ENCODE peak calls at places on chromosomes 1 and 21, in six cellular contexts. L, K, C, J, Y and H are unnamed samples.

GRCh38 chr1:26281971-26282693 is 2.2 kb downstream of the SH3BGRL3 start:
- DNase-seq in L (no peak), K (peak; percentile 54), C (no peak), J (no peak), Y (peak; percentile 73), H (peak; percentile 82)

GRCh38 chr1:108075055-108075454 is 110.1 kb upstream of the VAV3 start:
- DNase-seq in L (no peak), K (no peak), C (no peak), J (no peak), Y (no peak), H (no peak)

GRCh38 chr1:112803906-112804762 is 89.0 kb upstream of the PPM1J start:
- DNase-seq in L (peak; percentile 66), K (peak; percentile 84), C (peak; percentile 26), J (peak; percentile 12), Y (peak; percentile 74), H (peak; percentile 86)

GRCh38 chr1:246690100-246690499 is 34.1 kb upstream of the SCCPDH start:
- DNase-seq in L (no peak), K (no peak), C (no peak), J (no peak), Y (no peak), H (no peak)

GRCh38 chr1:228901936-228902681 is 166.8 kb downstream of the RHOU start:
- DNase-seq in L (no peak), K (no peak), C (no peak), J (no peak), Y (no peak), H (no peak)

GRCh38 chr21:38126677-38127271 is 130.0 kb upstream of the KCNJ15 start:
- DNase-seq in L (peak; percentile 32), K (peak; percentile 54), C (peak; percentile 12), J (peak; percentile 61), Y (peak; percentile 39), H (peak; percentile 71)

GRCh38 chr1:147723691-147724323 is 36.6 kb downstream of the GJA5 start:
- DNase-seq in L (peak; percentile 29), K (peak; percentile 74), C (peak; percentile 22), J (no peak), Y (peak; percentile 53), H (peak; percentile 94)

GRCh38 chr1:36137776-36138175 is 11.5 kb downstream of the TRAPPC3 start:
- DNase-seq in L (no peak), K (no peak), C (no peak), J (no peak), Y (no peak), H (no peak)

GRCh38 chr21:45001134-45002095 is 61.6 kb downstream of the SLX9 start:
- DNase-seq in L (peak; percentile 39), K (peak; percentile 77), C (no peak), J (no peak), Y (peak; percentile 78), H (no peak)

GRCh38 chr1:104592926-104593325 is 843.2 kb downstream of the AMY1C start:
- DNase-seq in L (no peak), K (no peak), C (no peak), J (no peak), Y (no peak), H (no peak)

GRCh38 chr1:218983848-218984247 is 189.8 kb upstream of the LYPLAL1 start:
- DNase-seq in L (no peak), K (no peak), C (no peak), J (no peak), Y (no peak), H (peak; percentile 54)

GRCh38 chr1:22641906-22642636 is 1.4 kb upstream of the C1QC start:
- DNase-seq in L (peak; percentile 80), K (peak; percentile 63), C (peak; percentile 44), J (peak; percentile 85), Y (peak; percentile 89), H (peak; percentile 57)

GRCh38 chr21:46357335-46357604 is 33.3 kb downstream of the PCNT start:
- DNase-seq in L (no peak), K (no peak), C (no peak), J (no peak), Y (no peak), H (no peak)

GRCh38 chr1:202576816-202577215 is 133.4 kb downstream of the SYT2 start:
- DNase-seq in L (peak; percentile 32), K (peak; percentile 92), C (no peak), J (no peak), Y (no peak), H (no peak)

GRCh38 chr1:100320311-100321097 is 31.8 kb upstream of the CDC14A start:
- DNase-seq in L (no peak), K (no peak), C (no peak), J (no peak), Y (no peak), H (no peak)

GRCh38 chr1:192270398-192270797 is 46.4 kb upstream of the RGS21 start:
- DNase-seq in L (no peak), K (no peak), C (no peak), J (no peak), Y (no peak), H (no peak)

GRCh38 chr1:157154291-157154690 is 16.1 kb upstream of the ETV3 start:
- DNase-seq in L (no peak), K (no peak), C (no peak), J (no peak), Y (no peak), H (no peak)

GRCh38 chr1:205316179-205316578 is 5.4 kb downstream of the NUAK2 start:
- DNase-seq in L (no peak), K (no peak), C (no peak), J (no peak), Y (no peak), H (no peak)

GRCh38 chr1:186442651-186443114 is 18.2 kb downstream of the PDC start:
- DNase-seq in L (no peak), K (peak; percentile 77), C (no peak), J (no peak), Y (no peak), H (no peak)

GRCh38 chr1:107669996-107670395 is 295.0 kb downstream of the VAV3 start:
- DNase-seq in L (peak; percentile 67), K (peak; percentile 40), C (no peak), J (peak; percentile 42), Y (peak; percentile 27), H (no peak)

GRCh38 chr1:29690156-29690555 is 453.8 kb downstream of the PTPRU start:
- DNase-seq in L (no peak), K (no peak), C (no peak), J (no peak), Y (no peak), H (no peak)

GRCh38 chr1:151196292-151196800 is 2.0 kb upstream of the PIP5K1A start:
- DNase-seq in L (peak; percentile 85), K (peak; percentile 89), C (peak; percentile 50), J (peak; percentile 91), Y (peak; percentile 68), H (peak; percentile 76)

GRCh38 chr1:17600313-17600712 is 60.8 kb downstream of the ARHGEF10L start:
- DNase-seq in L (no peak), K (no peak), C (no peak), J (no peak), Y (no peak), H (no peak)

GRCh38 chr1:34441661-34442060 is 265.0 kb downstream of the C1orf94 start:
- DNase-seq in L (no peak), K (no peak), C (no peak), J (no peak), Y (no peak), H (no peak)

GRCh38 chr21:42235593-42235992 is 16.7 kb downstream of the ABCG1 start:
- DNase-seq in L (no peak), K (no peak), C (no peak), J (no peak), Y (peak; percentile 23), H (peak; percentile 15)

GRCh38 chr21:35401476-35401875 is 352.4 kb upstream of the RUNX1 start:
- DNase-seq in L (no peak), K (no peak), C (no peak), J (no peak), Y (no peak), H (peak; percentile 81)

GRCh38 chr1:226820935-226821718 is 49.3 kb upstream of the PSEN2 start:
- DNase-seq in L (peak; percentile 83), K (peak; percentile 93), C (no peak), J (peak; percentile 91), Y (peak; percentile 91), H (peak; percentile 55)

GRCh38 chr1:87799451-87799850 is 470.8 kb downstream of the LMO4 start:
- DNase-seq in L (no peak), K (no peak), C (no peak), J (no peak), Y (no peak), H (no peak)

GRCh38 chr1:9279172-9279840 is 13.4 kb upstream of the SPSB1 start:
- DNase-seq in L (no peak), K (no peak), C (no peak), J (no peak), Y (no peak), H (no peak)

GRCh38 chr1:118947003-118947765 is 41.0 kb downstream of the TBX15 start:
- DNase-seq in L (no peak), K (no peak), C (no peak), J (no peak), Y (no peak), H (no peak)

GRCh38 chr1:99502400-99502799 is 143.5 kb upstream of the PALMD start:
- DNase-seq in L (no peak), K (no peak), C (no peak), J (no peak), Y (no peak), H (no peak)

GRCh38 chr1:219568728-219569127 is 44.2 kb downstream of the ZC3H11B start:
- DNase-seq in L (no peak), K (no peak), C (no peak), J (no peak), Y (no peak), H (no peak)

GRCh38 chr1:218273757-218274505 is 11.2 kb upstream of the RRP15 start:
- DNase-seq in L (no peak), K (no peak), C (no peak), J (no peak), Y (no peak), H (no peak)

GRCh38 chr1:94247146-94248094 is 10.0 kb upstream of the ARHGAP29 start:
- DNase-seq in L (peak; percentile 63), K (peak; percentile 80), C (no peak), J (peak; percentile 53), Y (peak; percentile 90), H (peak; percentile 90)